ENCODE peak calls at places on chromosome 13, in seven cellular contexts. Y is psoas muscle, D is heart right ventricle, U is stomach, C is adrenal gland, M is IMR-90, A is A549. S is an unnamed sample. For H3K4me1, the result is how much of the 10 kb centered on the place peaks cover.

GRCh38 chr13:74687452-74688180 is 553.4 kb upstream of the KLF12 start:
- DNase-seq in A (no peak), U (no peak), D (peak), Y (no peak), M (no peak), C (peak), S (no peak)

GRCh38 chr13:28719656-28720055 is 886 bp upstream of the SLC46A3 start:
- DNase-seq in C (no peak), M (peak), Y (no peak), A (no peak), D (no peak), U (no peak), S (no peak)

GRCh38 chr13:78061806-78062205 is 143.2 kb upstream of the EDNRB start:
- DNase-seq in M (no peak), A (no peak), Y (no peak), C (no peak), U (no peak), D (no peak), S (peak)

GRCh38 chr13:36965767-36966166 is 33.4 kb downstream of the ALG5 start:
- DNase-seq in M (peak), D (no peak), C (no peak), A (no peak), U (no peak), Y (no peak), S (no peak)

GRCh38 chr13:42420304-42420703 is 148.4 kb downstream of the AKAP11 start:
- DNase-seq in Y (no peak), M (no peak), C (no peak), A (no peak), U (no peak), D (no peak), S (no peak)

GRCh38 chr13:44313674-44314073 is 60.0 kb upstream of the SERP2 start:
- DNase-seq in D (no peak), A (peak), M (peak), U (no peak), Y (no peak), C (no peak), S (no peak)

GRCh38 chr13:42747399-42747873 is 33.9 kb upstream of the FAM216B start:
- DNase-seq in A (peak), U (no peak), Y (no peak), C (no peak), M (peak), D (no peak), S (no peak)

GRCh38 chr13:98189841-98190505 is 12.9 kb upstream of the RNF113B start:
- DNase-seq in U (no peak), D (peak), M (no peak), Y (no peak), A (no peak), C (no peak), S (no peak)

GRCh38 chr13:111278711-111279110 is 41.7 kb upstream of the TEX29 start:
- DNase-seq in D (no peak), Y (no peak), A (no peak), U (no peak), C (no peak), M (no peak), S (no peak)

GRCh38 chr13:33153421-33154381 is 131.9 kb downstream of the STARD13 start:
- DNase-seq in U (no peak), D (peak), M (peak), Y (peak), C (peak), A (no peak), S (no peak)

GRCh38 chr13:110400786-110401533 is 93.9 kb downstream of the COL4A2 start:
- DNase-seq in M (peak), C (no peak), U (no peak), Y (no peak), D (peak), A (no peak), S (no peak)

GRCh38 chr13:51437550-51438127 is 15.2 kb downstream of the INTS6 start:
- DNase-seq in D (no peak), A (no peak), C (no peak), U (no peak), M (no peak), Y (no peak), S (no peak)

GRCh38 chr13:91017031-91017668 is 330.3 kb upstream of the MIR17HG start:
- DNase-seq in Y (peak), M (peak), D (no peak), U (peak), C (no peak), A (peak), S (peak)

GRCh38 chr13:42247883-42248282 is 24.1 kb upstream of the AKAP11 start:
- DNase-seq in D (no peak), Y (no peak), U (no peak), A (no peak), M (peak), C (no peak), S (no peak)

GRCh38 chr13:33644607-33645543 is 173.1 kb upstream of the RFC3 start:
- DNase-seq in D (peak), M (peak), A (no peak), Y (peak), U (no peak), C (peak), S (no peak)

GRCh38 chr13:94780421-94780820 is 68.1 kb upstream of the SOX21 start:
- DNase-seq in U (no peak), Y (no peak), M (no peak), D (no peak), A (no peak), C (no peak), S (no peak)

GRCh38 chr13:51534075-51534817 is 50.0 kb upstream of the WDFY2 start:
- DNase-seq in Y (peak), C (peak), M (no peak), A (no peak), D (peak), U (peak), S (no peak)

GRCh38 chr13:44734204-44734707 is 158.1 kb upstream of the TSC22D1 start:
- DNase-seq in A (no peak), U (peak), D (peak), Y (peak), M (peak), C (peak), S (peak)

GRCh38 chr13:110291286-110291685 is 15.7 kb downstream of the COL4A1 start:
- DNase-seq in M (no peak), D (no peak), C (no peak), A (no peak), Y (no peak), U (no peak), S (no peak)

GRCh38 chr13:19845758-19846157 is 17.7 kb downstream of the ZMYM5 start:
- DNase-seq in C (peak), A (peak), U (no peak), D (no peak), M (peak), Y (no peak), S (no peak)

GRCh38 chr13:31818236-31818635 is 78.9 kb downstream of the RXFP2 start:
- DNase-seq in C (no peak), Y (no peak), D (no peak), M (no peak), A (no peak), U (no peak), S (no peak)

DNA sequence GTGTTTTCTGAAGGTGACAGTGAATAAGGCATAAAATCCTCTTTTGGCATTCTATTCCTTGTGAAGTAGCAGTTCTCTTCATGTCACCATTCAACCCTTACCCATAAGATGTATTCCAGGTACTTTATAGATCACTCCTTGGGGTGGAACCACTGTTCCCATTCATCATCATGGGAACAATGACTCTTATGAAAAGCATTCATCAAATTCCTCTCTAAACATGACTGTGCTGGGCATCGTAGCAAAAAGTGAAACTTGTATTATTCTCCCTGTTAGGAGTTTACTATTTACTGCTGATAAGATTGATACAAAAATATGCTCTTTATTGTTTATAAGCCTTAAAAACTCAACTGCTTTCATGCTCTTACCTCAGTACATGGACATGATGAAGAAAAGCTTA is 793.4 kb downstream of the LIG4 start:
- DNase-seq in M (peak), U (no peak), D (no peak), Y (no peak), A (no peak), C (no peak), S (no peak)
- H3K4me3 ChIP-seq in M (no peak), U (no peak), D (no peak), Y (no peak), A (no peak), C (no peak), S (no peak)

DNA sequence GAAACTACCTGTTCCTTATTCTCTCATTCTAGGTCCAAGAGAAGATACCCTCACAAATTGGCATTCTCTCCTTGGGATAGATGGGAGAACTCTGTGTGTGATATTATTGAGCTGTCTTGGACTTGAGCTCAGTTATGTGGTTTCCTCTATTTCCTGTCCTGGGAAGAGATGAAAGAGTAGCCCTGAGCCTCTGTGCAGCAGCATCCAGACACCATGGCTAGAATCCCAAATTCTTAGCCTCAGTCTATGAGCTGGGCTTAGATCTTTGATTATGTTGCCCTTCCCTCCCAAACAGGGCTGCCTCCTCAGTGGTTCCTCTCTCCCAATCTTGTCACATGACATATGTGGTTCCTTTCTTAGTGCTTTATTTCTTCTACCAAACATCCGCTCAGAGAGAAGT is 290.7 kb downstream of the SPRY2 start:
- DNase-seq in U (no peak), A (no peak), Y (no peak), M (peak), D (no peak), C (no peak), S (no peak)
- TF ChIP-seq CTCF in U (no peak), A (no peak), Y (no peak), M (no peak), D (no peak), C (no peak), S (no peak)

DNA sequence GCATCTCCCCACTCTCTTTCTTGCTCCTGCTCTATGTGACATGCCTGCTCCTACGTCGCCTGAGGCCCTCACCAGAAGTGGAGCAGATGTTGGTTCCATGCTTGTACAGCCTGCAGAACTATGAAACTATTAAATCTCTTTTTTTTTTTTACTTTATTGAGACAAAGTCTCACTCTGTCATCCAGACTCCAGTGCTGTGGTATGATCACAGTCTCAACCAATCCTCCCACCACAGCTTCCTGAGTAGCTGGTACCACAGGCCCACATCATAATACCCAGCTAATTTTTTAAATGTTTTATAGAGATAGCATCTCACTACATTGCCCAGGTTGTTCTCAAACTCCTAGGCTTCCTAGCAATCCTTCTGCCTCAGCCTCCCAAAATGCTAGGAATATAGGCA is 1067.7 kb downstream of the PCDH9 start:
- DNase-seq in U (no peak), C (no peak), D (no peak), Y (no peak), A (no peak), M (no peak), S (no peak)
- H3K4me1 ChIP-seq in U (under half), C (under half), D (under half), Y (under half), A (under half), M (under half), S (under half)

GRCh38 chr13:35699181-35699580 is 222.7 kb upstream of the MAB21L1 start:
- DNase-seq in D (no peak), C (no peak), Y (peak), M (peak), A (no peak), U (no peak), S (no peak)
- H3K4me3 ChIP-seq in D (no peak), C (no peak), Y (no peak), M (peak), A (no peak), U (no peak), S (no peak)

GRCh38 chr13:47594833-47595232 is 406.2 kb downstream of the SUCLA2 start:
- DNase-seq in M (peak), Y (no peak), D (no peak), U (no peak), C (no peak), A (peak), S (no peak)

GRCh38 chr13:47603365-47603764 is 397.7 kb downstream of the SUCLA2 start:
- DNase-seq in A (no peak), Y (no peak), U (no peak), D (no peak), C (no peak), M (peak), S (no peak)

GRCh38 chr13:47598340-47598911 is 402.6 kb downstream of the SUCLA2 start:
- DNase-seq in C (no peak), U (no peak), M (peak), D (no peak), A (no peak), Y (no peak), S (no peak)
- TF ChIP-seq CTCF in C (peak), U (peak), M (peak), D (no peak), A (no peak), Y (no peak), S (no peak)

GRCh38 chr13:99467764-99468163 is 33.5 kb upstream of the TM9SF2 start:
- DNase-seq in U (no peak), M (peak), D (no peak), Y (no peak), C (no peak), A (peak), S (peak)
- H3K4me1 ChIP-seq in U (under half), M (under half), D (under half), Y (under half), C (under half), A (under half), S (under half)

GRCh38 chr13:102400619-102401125 is 1.2 kb downstream of the FGF14 start:
- DNase-seq in D (no peak), C (no peak), U (no peak), A (no peak), M (no peak), Y (peak), S (peak)
- H3K4me3 ChIP-seq in D (peak), C (no peak), U (peak), A (peak), M (peak), Y (peak), S (peak)

GRCh38 chr13:53151692-53152421 is 123.2 kb downstream of the OLFM4 start:
- DNase-seq in A (peak), D (peak), C (no peak), U (peak), Y (no peak), M (peak), S (peak)
- TF ChIP-seq CTCF in A (no peak), D (peak), C (peak), U (peak), Y (peak), M (peak), S (peak)

GRCh38 chr13:50386527-50387123 is 371.4 kb downstream of the KCNRG start:
- DNase-seq in U (no peak), M (peak), Y (no peak), D (no peak), C (no peak), A (no peak), S (no peak)
- H3K4me1 ChIP-seq in U (under half), M (under half), Y (under half), D (under half), C (under half), A (under half), S (under half)

GRCh38 chr13:112457081-112457480 is 80.9 kb downstream of the SPACA7 start:
- DNase-seq in A (no peak), D (no peak), Y (no peak), C (no peak), M (no peak), U (no peak), S (no peak)
- H3K4me3 ChIP-seq in A (no peak), D (no peak), Y (no peak), C (no peak), M (no peak), U (no peak), S (no peak)